ENCODE peak calls at places on chromosomes 6 and 20, in five cellular contexts. One of them, this sample, is unnamed. For H3K36me3 and H3K4me1, the result is how much of the 10 kb centered on the place peaks cover.

GRCh38 chr6:163420315-163420667 is 5.8 kb downstream of the QKI start:
- DNase-seq in ovary: no peak
- DNase-seq in effector memory CD4-positive, alpha-beta T cell: no peak
- DNase-seq in Panc1: no peak
- DNase-seq in GM23248: peak
- DNase-seq in this sample: no peak

GRCh38 chr6:21753571-21754108 is 160.1 kb downstream of the SOX4 start:
- DNase-seq in GM23248: no peak
- DNase-seq in ovary: no peak
- DNase-seq in Panc1: no peak
- DNase-seq in effector memory CD4-positive, alpha-beta T cell: no peak
- DNase-seq in this sample: no peak

GRCh38 chr20:14055127-14055742 is 59.9 kb downstream of the MACROD2 start:
- DNase-seq in ovary: no peak
- DNase-seq in GM23248: peak
- DNase-seq in effector memory CD4-positive, alpha-beta T cell: no peak
- DNase-seq in Panc1: peak
- DNase-seq in this sample: no peak

GRCh38 chr6:133553652-133554051 is 312.5 kb downstream of the EYA4 start:
- DNase-seq in GM23248: peak
- DNase-seq in Panc1: no peak
- DNase-seq in effector memory CD4-positive, alpha-beta T cell: no peak
- DNase-seq in ovary: peak
- DNase-seq in this sample: peak

GRCh38 chr20:53642196-53643030 is 48.8 kb upstream of the ZNF217 start:
- DNase-seq in GM23248: peak
- DNase-seq in ovary: no peak
- DNase-seq in effector memory CD4-positive, alpha-beta T cell: peak
- DNase-seq in Panc1: no peak
- DNase-seq in this sample: peak

GRCh38 chr20:1150218-1150617 is 31.8 kb downstream of the PSMF1 start:
- DNase-seq in GM23248: peak
- DNase-seq in effector memory CD4-positive, alpha-beta T cell: no peak
- DNase-seq in Panc1: peak
- DNase-seq in ovary: no peak
- DNase-seq in this sample: no peak

GRCh38 chr6:152124432-152125074 is 317.1 kb downstream of the ESR1 start:
- DNase-seq in effector memory CD4-positive, alpha-beta T cell: no peak
- DNase-seq in Panc1: peak
- DNase-seq in ovary: no peak
- DNase-seq in GM23248: peak
- DNase-seq in this sample: no peak

GRCh38 chr6:38739532-38739931 is 24.4 kb downstream of the DNAH8 start:
- DNase-seq in Panc1: no peak
- DNase-seq in GM23248: peak
- DNase-seq in ovary: no peak
- DNase-seq in effector memory CD4-positive, alpha-beta T cell: no peak
- DNase-seq in this sample: no peak

GRCh38 chr6:43627008-43627825 is 1.8 kb downstream of the GTPBP2 start:
- DNase-seq in Panc1: peak
- DNase-seq in effector memory CD4-positive, alpha-beta T cell: no peak
- DNase-seq in GM23248: peak
- DNase-seq in ovary: peak
- DNase-seq in this sample: peak
- H3K36me3 ChIP-seq in Panc1: under half
- H3K36me3 ChIP-seq in effector memory CD4-positive, alpha-beta T cell: under half
- H3K36me3 ChIP-seq in GM23248: under half
- H3K36me3 ChIP-seq in ovary: under half
- H3K36me3 ChIP-seq in this sample: under half

GRCh38 chr6:53794720-53795253 is at the start of gene LRRC1:
- DNase-seq in GM23248: peak
- DNase-seq in Panc1: peak
- DNase-seq in effector memory CD4-positive, alpha-beta T cell: peak
- DNase-seq in ovary: peak
- DNase-seq in this sample: peak

GRCh38 chr6:53795254-53795701 is 473 bp downstream of the LRRC1 start:
- DNase-seq in GM23248: no peak
- DNase-seq in Panc1: no peak
- DNase-seq in effector memory CD4-positive, alpha-beta T cell: no peak
- DNase-seq in ovary: no peak
- DNase-seq in this sample: peak

GRCh38 chr6:53793318-53793975 is 1.4 kb upstream of the LRRC1 start:
- DNase-seq in effector memory CD4-positive, alpha-beta T cell: no peak
- DNase-seq in ovary: peak
- DNase-seq in GM23248: peak
- DNase-seq in Panc1: peak
- DNase-seq in this sample: peak

GRCh38 chr6:53792973-53793317 is 1.9 kb upstream of the LRRC1 start:
- DNase-seq in GM23248: no peak
- DNase-seq in Panc1: no peak
- DNase-seq in effector memory CD4-positive, alpha-beta T cell: no peak
- DNase-seq in ovary: no peak
- DNase-seq in this sample: no peak

DNA sequence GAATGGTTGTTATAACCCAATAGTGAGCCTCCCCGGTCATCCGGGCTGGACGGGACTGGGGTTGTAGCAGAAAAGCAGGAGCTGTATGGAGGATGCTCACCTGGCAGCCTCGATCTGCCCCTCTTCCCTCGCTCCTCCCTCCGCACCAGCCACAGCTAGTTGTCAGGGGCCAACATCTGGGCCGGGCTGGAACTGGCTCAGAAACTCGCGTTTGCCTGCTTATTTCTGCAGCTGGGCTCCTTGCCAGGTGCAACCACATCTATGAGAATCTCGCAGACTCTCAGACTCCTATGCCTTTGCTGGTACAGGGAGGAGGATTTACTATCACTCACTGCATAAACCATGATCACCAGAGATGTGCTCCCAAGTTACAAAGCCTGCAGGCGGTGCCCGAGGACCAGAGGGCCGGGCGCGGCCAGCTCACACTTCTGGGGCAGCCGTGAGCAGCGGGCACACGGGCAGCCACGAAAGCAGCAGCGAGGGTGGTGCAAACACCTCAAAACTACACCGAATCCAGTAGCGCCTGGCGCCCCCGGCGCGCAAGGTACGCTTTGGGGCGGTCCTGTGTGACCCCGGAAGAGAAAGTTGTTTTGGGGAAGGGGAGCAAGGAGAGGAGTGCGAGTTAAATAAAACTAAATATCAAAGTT is 609 bp upstream of the LRRC1 start:
- DNase-seq in effector memory CD4-positive, alpha-beta T cell: peak
- DNase-seq in Panc1: peak
- DNase-seq in GM23248: peak
- DNase-seq in ovary: peak
- DNase-seq in this sample: peak
- H3K4me1 ChIP-seq in effector memory CD4-positive, alpha-beta T cell: under half
- H3K4me1 ChIP-seq in Panc1: under half
- H3K4me1 ChIP-seq in GM23248: under half
- H3K4me1 ChIP-seq in ovary: under half
- H3K4me1 ChIP-seq in this sample: under half

GRCh38 chr20:56409521-56409920 is 2.5 kb upstream of the CASS4 start:
- DNase-seq in Panc1: no peak
- DNase-seq in ovary: no peak
- DNase-seq in effector memory CD4-positive, alpha-beta T cell: no peak
- DNase-seq in GM23248: peak
- DNase-seq in this sample: no peak
- H3K36me3 ChIP-seq in Panc1: under half
- H3K36me3 ChIP-seq in ovary: under half
- H3K36me3 ChIP-seq in effector memory CD4-positive, alpha-beta T cell: under half
- H3K36me3 ChIP-seq in GM23248: under half
- H3K36me3 ChIP-seq in this sample: under half

DNA sequence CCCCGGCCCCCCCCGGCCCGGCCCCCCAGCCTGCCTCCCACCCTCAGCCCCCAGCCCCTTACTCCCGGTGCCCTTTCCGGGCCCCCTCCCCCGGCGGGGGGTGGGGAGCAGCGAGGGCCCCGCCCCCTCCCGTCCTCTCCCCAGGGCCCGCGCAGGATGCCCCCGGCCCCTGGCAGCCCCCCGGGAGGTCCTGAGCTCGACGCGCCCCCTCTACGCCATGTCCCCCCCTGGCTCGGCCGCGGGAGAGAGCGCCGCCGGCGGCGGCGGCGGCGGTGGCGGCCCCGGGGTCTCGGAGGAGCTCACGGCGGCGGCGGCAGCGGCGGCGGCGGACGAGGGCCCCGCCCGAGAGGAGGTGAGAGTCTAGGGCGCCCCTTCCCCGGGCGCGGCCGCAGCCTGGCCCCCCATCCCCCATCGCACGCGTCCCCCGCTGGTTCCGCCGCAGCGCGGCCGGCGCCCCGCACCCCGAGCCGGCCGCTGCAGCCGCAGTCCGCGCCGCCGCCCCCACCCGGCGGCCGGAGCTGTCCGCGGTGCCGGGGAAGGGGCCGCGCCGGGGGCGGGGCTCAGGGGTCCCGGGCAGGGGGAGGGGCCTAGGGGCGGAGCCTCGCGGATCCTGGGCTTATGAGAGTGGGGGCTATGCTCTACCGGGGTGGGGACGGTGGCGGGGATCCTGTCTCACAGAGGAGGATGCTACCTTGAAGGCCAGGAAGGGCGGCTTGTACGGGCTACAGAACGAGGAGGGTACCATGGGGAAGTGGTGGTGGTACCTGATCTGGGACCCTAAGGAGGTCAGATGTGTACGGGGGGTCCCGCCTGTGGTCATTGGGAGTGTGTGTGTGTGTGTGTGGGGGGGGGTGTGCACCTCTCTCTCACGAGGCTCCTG is 516 bp downstream of the TMEM151B start:
- DNase-seq in effector memory CD4-positive, alpha-beta T cell: no peak
- DNase-seq in Panc1: no peak
- DNase-seq in GM23248: no peak
- DNase-seq in ovary: no peak
- DNase-seq in this sample: no peak
- H3K4me1 ChIP-seq in effector memory CD4-positive, alpha-beta T cell: under half
- H3K4me1 ChIP-seq in Panc1: under half
- H3K4me1 ChIP-seq in GM23248: under half
- H3K4me1 ChIP-seq in ovary: under half
- H3K4me1 ChIP-seq in this sample: under half

GRCh38 chr20:21387528-21387927 is 9.8 kb downstream of the NKX2-4 start:
- DNase-seq in effector memory CD4-positive, alpha-beta T cell: no peak
- DNase-seq in Panc1: no peak
- DNase-seq in ovary: no peak
- DNase-seq in GM23248: no peak
- DNase-seq in this sample: no peak
- H3K36me3 ChIP-seq in effector memory CD4-positive, alpha-beta T cell: under half
- H3K36me3 ChIP-seq in Panc1: under half
- H3K36me3 ChIP-seq in ovary: under half
- H3K36me3 ChIP-seq in GM23248: half or more
- H3K36me3 ChIP-seq in this sample: under half

GRCh38 chr6:128505603-128506002 is 14.8 kb downstream of the PTPRK start:
- DNase-seq in GM23248: no peak
- DNase-seq in ovary: no peak
- DNase-seq in Panc1: no peak
- DNase-seq in effector memory CD4-positive, alpha-beta T cell: no peak
- DNase-seq in this sample: no peak
- H3K4me1 ChIP-seq in GM23248: under half
- H3K4me1 ChIP-seq in ovary: under half
- H3K4me1 ChIP-seq in Panc1: half or more
- H3K4me1 ChIP-seq in effector memory CD4-positive, alpha-beta T cell: under half
- H3K4me1 ChIP-seq in this sample: under half